ENCODE peak calls at places on chromosomes 16 and 17, in ten cellular contexts. B is ascending aorta; M is ovary; N is GM12864; W is NB4; Z is astrocyte of the cerebellum; K is CD8-positive, alpha-beta T cell; H is DND-41; R is cardiac fibroblast; S is type B pancreatic cell. Y is an unnamed sample.

GRCh38 chr17:43829738-43830137 is 3.2 kb downstream of the MPP3 start:
- DNase-seq in R (no peak), Z (no peak), B (no peak), S (no peak), W (no peak), H (no peak), N (no peak), K (no peak), M (no peak), Y (no peak)

GRCh38 chr16:30095166-30096078 is 591 bp downstream of the YPEL3 start:
- DNase-seq in W (no peak), N (no peak), S (no peak), Z (no peak), H (no peak), B (no peak), R (no peak), M (peak; percentile 54), K (peak; percentile 25), Y (no peak)

GRCh38 chr17:8859029-8859803 is 8.3 kb downstream of the PIK3R6 start:
- DNase-seq in Z (no peak), N (no peak), R (no peak), B (no peak), W (peak; percentile 87), K (no peak), H (peak; percentile 31), S (no peak), M (no peak), Y (no peak)

GRCh38 chr17:1493291-1493980 is 950 bp upstream of the MYO1C start:
- DNase-seq in N (no peak), Z (no peak), W (no peak), R (peak; percentile 22), K (no peak), H (no peak), B (no peak), M (no peak), S (no peak), Y (no peak)

GRCh38 chr17:81563861-81564586 is 11.9 kb upstream of the FAAP100 start:
- DNase-seq in M (no peak), Z (no peak), N (no peak), H (no peak), B (no peak), W (peak; percentile 92), R (peak; percentile 83), K (no peak), S (no peak), Y (peak; percentile 52)

GRCh38 chr17:10875984-10876555 is 38.2 kb upstream of the PIRT start:
- DNase-seq in Z (no peak), S (no peak), W (peak; percentile 59), N (no peak), R (peak; percentile 26), H (peak; percentile 24), K (peak; percentile 12), B (no peak), M (peak; percentile 24), Y (peak; percentile 6)

GRCh38 chr16:48720266-48720665 is 110.3 kb upstream of the N4BP1 start:
- DNase-seq in K (no peak), R (no peak), S (no peak), N (no peak), H (peak; percentile 53), B (no peak), M (no peak), W (peak; percentile 52), Z (peak; percentile 3), Y (no peak)

GRCh38 chr17:7443499-7444485 is 1.1 kb upstream of the CHRNB1 start:
- DNase-seq in N (no peak), B (no peak), W (no peak), K (no peak), S (no peak), H (no peak), R (peak; percentile 44), M (no peak), Z (no peak), Y (no peak)

GRCh38 chr17:72913315-72913714 is 179.2 kb downstream of the SLC39A11 start:
- DNase-seq in B (no peak), N (no peak), Z (no peak), K (no peak), W (no peak), M (no peak), S (no peak), H (no peak), R (peak; percentile 44), Y (no peak)

GRCh38 chr17:26792486-26792885 is 501.4 kb upstream of the WSB1 start:
- DNase-seq in N (peak; percentile 2), S (no peak), H (no peak), R (peak; percentile 10), B (no peak), K (no peak), Z (peak; percentile 12), M (no peak), W (peak; percentile 38), Y (no peak)

GRCh38 chr17:17710728-17711541 is 29.7 kb downstream of the RAI1 start:
- DNase-seq in W (no peak), R (peak; percentile 88), B (peak; percentile 30), H (no peak), M (peak; percentile 71), K (no peak), S (no peak), Z (peak; percentile 70), N (no peak), Y (peak; percentile 89)

GRCh38 chr16:77807-78443 is at the start of gene MPG:
- DNase-seq in K (peak; percentile 82), N (no peak), M (peak; percentile 93), R (peak; percentile 85), S (peak; percentile 87), H (peak; percentile 87), W (peak; percentile 80), B (no peak), Z (no peak), Y (peak; percentile 70)

GRCh38 chr17:35752945-35753764 is at the start of gene GAS2L2:
- DNase-seq in Z (no peak), M (no peak), K (no peak), N (no peak), W (no peak), S (no peak), H (no peak), R (peak; percentile 63), B (no peak), Y (no peak)

GRCh38 chr17:35743911-35744328 is 9.1 kb downstream of the GAS2L2 start:
- DNase-seq in H (peak; percentile 68), S (no peak), N (no peak), M (peak; percentile 44), B (no peak), R (peak; percentile 58), W (peak; percentile 80), K (no peak), Z (peak; percentile 27), Y (peak; percentile 27)

GRCh38 chr17:65202833-65203571 is 65.8 kb downstream of the RGS9 start:
- DNase-seq in Z (no peak), K (no peak), N (no peak), B (no peak), M (no peak), R (no peak), H (no peak), W (no peak), S (no peak), Y (no peak)

GRCh38 chr17:6427284-6427781 is 7.6 kb downstream of the AIPL1 start:
- DNase-seq in H (peak; percentile 77), B (no peak), N (no peak), W (peak; percentile 86), S (no peak), K (peak; percentile 26), M (no peak), R (peak; percentile 22), Z (peak; percentile 41), Y (peak; percentile 2)

GRCh38 chr16:15942901-15943690 is 6.3 kb upstream of the ABCC1 start:
- DNase-seq in M (no peak), W (peak; percentile 66), K (no peak), N (no peak), S (no peak), B (no peak), H (no peak), R (no peak), Z (no peak), Y (no peak)

GRCh38 chr17:36059455-36059854 is 4.6 kb upstream of the CCL18 start:
- DNase-seq in H (no peak), S (no peak), Z (no peak), R (no peak), M (no peak), W (no peak), K (no peak), B (no peak), N (no peak), Y (no peak)

GRCh38 chr16:179431-179830 is 828 bp upstream of the HBQ1 start:
- DNase-seq in Z (no peak), N (no peak), S (no peak), W (no peak), K (no peak), R (no peak), B (no peak), H (no peak), M (no peak), Y (no peak)

GRCh38 chr17:40122466-40122943 is 734 bp downstream of the MSL1 start:
- DNase-seq in S (no peak), B (no peak), Z (no peak), K (no peak), H (peak; percentile 44), M (peak; percentile 73), W (peak; percentile 74), N (no peak), R (peak; percentile 61), Y (peak; percentile 41)
- TF ChIP-seq CTCF in S (no peak), B (peak; percentile 21), Z (peak; percentile 22), K (no peak), H (peak; percentile 15), M (no peak), W (no peak), N (no peak), R (peak; percentile 13), Y (peak; percentile 44)

GRCh38 chr17:61349350-61349749 is 50.3 kb upstream of the TBX2 start:
- DNase-seq in B (no peak), Z (no peak), N (no peak), S (no peak), K (no peak), H (peak; percentile 10), R (no peak), W (no peak), M (no peak), Y (no peak)
- TF ChIP-seq CTCF in B (no peak), Z (peak; percentile 45), N (peak; percentile 11), S (peak; percentile 57), K (no peak), H (peak; percentile 36), R (peak; percentile 40), W (peak; percentile 6), M (no peak), Y (peak; percentile 62)

GRCh38 chr17:40862985-40863733 is 3.9 kb downstream of the KRT12 start:
- DNase-seq in K (no peak), B (no peak), H (no peak), M (no peak), N (no peak), R (peak; percentile 5), S (no peak), W (no peak), Z (no peak), Y (no peak)
- TF ChIP-seq CTCF in K (no peak), B (no peak), H (no peak), M (no peak), N (peak; percentile 42), R (peak; percentile 56), S (peak; percentile 56), W (no peak), Z (peak; percentile 43), Y (peak; percentile 60)

DNA sequence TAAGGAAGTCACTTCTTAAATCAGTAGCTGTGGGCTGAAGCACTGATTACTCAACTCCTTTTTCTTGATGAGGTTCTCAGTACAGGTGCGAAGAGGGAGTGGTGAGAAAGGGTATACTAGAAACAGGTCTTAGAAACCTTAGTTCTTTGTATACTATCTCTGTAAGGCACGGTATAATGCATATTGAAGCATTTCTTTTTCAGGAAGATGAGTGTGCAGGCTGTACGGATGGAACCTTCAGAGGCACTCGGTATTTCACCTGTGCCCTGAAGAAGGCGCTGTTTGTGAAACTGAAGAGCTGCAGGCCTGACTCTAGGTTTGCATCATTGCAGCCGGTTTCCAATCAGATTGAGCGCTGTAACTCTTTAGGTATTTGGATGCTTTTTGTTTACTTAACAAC is 39.2 kb downstream of the CYLD start:
- DNase-seq in Z (no peak), B (no peak), R (no peak), M (no peak), W (peak; percentile 9), H (no peak), S (no peak), N (no peak), K (no peak), Y (no peak)
- TF ChIP-seq CTCF in Z (peak; percentile 2), B (no peak), R (peak; percentile 3), M (no peak), W (peak; percentile 30), H (peak; percentile 42), S (peak; percentile 38), N (peak; percentile 26), K (no peak), Y (peak; percentile 42)

Y was measured in HFFc6.